ENCODE peak calls at places on chromosomes 12 and 14, in ten cellular contexts. B is SK-N-SH, Y is body of pancreas, S is uterus, U is H9, I is ovary, Z is pancreas, O is left ventricle myocardium inferior, P is cardiac muscle cell, A is prostate gland. C is an unnamed sample.

GRCh38 chr12:71664411-71665108 is 459 bp downstream of the THAP2 start:
- DNase-seq in P (no peak), Z (peak; percentile 78), U (no peak), I (no peak), O (no peak), Y (no peak), B (no peak), S (no peak), A (no peak), C (no peak)

GRCh38 chr12:76020731-76021672 is 10.6 kb downstream of the PHLDA1 start:
- DNase-seq in Y (no peak), A (no peak), B (no peak), S (peak; percentile 25), O (no peak), U (no peak), P (no peak), Z (no peak), I (peak; percentile 30), C (no peak)

GRCh38 chr12:27901959-27902358 is 70.6 kb downstream of the PTHLH start:
- DNase-seq in U (no peak), B (no peak), O (no peak), Y (no peak), P (no peak), S (no peak), A (no peak), I (no peak), Z (no peak), C (no peak)

GRCh38 chr12:47964102-47964723 is 817 bp downstream of the TMEM106C start:
- DNase-seq in U (peak; percentile 62), A (peak; percentile 34), I (peak; percentile 52), S (no peak), P (no peak), B (peak; percentile 58), Z (no peak), O (no peak), Y (peak; percentile 41), C (no peak)

GRCh38 chr14:77457115-77457521 is 283 bp downstream of the VIPAS39 start:
- DNase-seq in P (peak; percentile 61), O (no peak), B (peak; percentile 46), S (no peak), I (no peak), Y (no peak), A (no peak), Z (no peak), U (no peak), C (no peak)

GRCh38 chr14:90511795-90512331 is 115.0 kb downstream of the CALM1 start:
- DNase-seq in A (no peak), Z (no peak), U (no peak), B (no peak), Y (no peak), P (no peak), I (no peak), S (no peak), O (no peak), C (no peak)

GRCh38 chr14:26925876-26926584 is 328.2 kb upstream of the NOVA1 start:
- DNase-seq in A (no peak), Z (no peak), O (no peak), I (no peak), S (no peak), U (no peak), Y (no peak), P (no peak), B (no peak), C (no peak)

GRCh38 chr12:19402743-19403400 is 36.4 kb upstream of the AEBP2 start:
- DNase-seq in P (peak; percentile 23), A (no peak), B (no peak), O (peak; percentile 40), Z (no peak), I (no peak), S (no peak), U (no peak), Y (peak; percentile 40), C (peak; percentile 25)

GRCh38 chr14:81401420-81402122 is 1.4 kb upstream of the STON2 start:
- DNase-seq in Y (no peak), A (no peak), U (no peak), Z (no peak), O (no peak), B (no peak), P (no peak), S (no peak), I (no peak), C (no peak)

GRCh38 chr12:39239484-39240143 is 203.3 kb downstream of the KIF21A start:
- DNase-seq in B (no peak), Y (no peak), U (no peak), A (no peak), S (no peak), I (no peak), Z (no peak), P (no peak), O (no peak), C (no peak)

GRCh38 chr14:26448181-26448855 is 149.5 kb downstream of the NOVA1 start:
- DNase-seq in U (peak; percentile 28), P (peak; percentile 7), Z (no peak), I (no peak), A (no peak), B (no peak), O (no peak), Y (no peak), S (no peak), C (no peak)

GRCh38 chr14:93544212-93544611 is 113.5 kb downstream of the UNC79 start:
- DNase-seq in S (no peak), A (no peak), O (no peak), Y (no peak), Z (no peak), P (no peak), I (no peak), B (no peak), U (no peak), C (no peak)

GRCh38 chr14:103401223-103402214 is 16.3 kb downstream of the MARK3 start:
- DNase-seq in P (peak; percentile 49), Y (no peak), I (no peak), U (no peak), A (no peak), O (no peak), B (no peak), Z (no peak), S (no peak), C (no peak)

GRCh38 chr12:13980548-13981295 is 680 bp downstream of the GRIN2B start:
- DNase-seq in S (no peak), U (peak; percentile 53), O (no peak), A (no peak), B (peak; percentile 12), Z (peak; percentile 61), I (no peak), Y (no peak), P (peak; percentile 31), C (no peak)

GRCh38 chr12:62724947-62725447 is 210.0 kb downstream of the PPM1H start:
- DNase-seq in I (peak; percentile 30), A (peak; percentile 73), S (peak; percentile 56), Z (no peak), Y (peak; percentile 22), U (peak; percentile 88), O (no peak), P (peak; percentile 14), B (no peak), C (no peak)

GRCh38 chr14:61103541-61104339 is 122.7 kb downstream of the SLC38A6 start:
- DNase-seq in U (peak; percentile 58), S (peak; percentile 60), Y (no peak), B (peak; percentile 28), O (no peak), A (no peak), Z (no peak), I (no peak), P (no peak), C (peak; percentile 65)

GRCh38 chr12:6295187-6295811 is 15.2 kb upstream of the PLEKHG6 start:
- DNase-seq in S (no peak), B (peak; percentile 44), Y (peak; percentile 63), A (no peak), P (no peak), Z (no peak), I (no peak), O (no peak), U (no peak), C (no peak)

GRCh38 chr12:60210756-60211155 is 614.9 kb downstream of the SLC16A7 start:
- DNase-seq in Z (no peak), A (no peak), S (no peak), P (no peak), I (no peak), Y (no peak), O (no peak), B (no peak), U (no peak), C (no peak)
- H3K27ac ChIP-seq in Z (no peak overlapping the region), A (no peak overlapping the region), S (no peak overlapping the region), P (no peak overlapping the region), I (no peak overlapping the region), Y (no peak overlapping the region), O (no peak overlapping the region), B (no peak overlapping the region), U (no peak overlapping the region), C (no peak overlapping the region)

DNA sequence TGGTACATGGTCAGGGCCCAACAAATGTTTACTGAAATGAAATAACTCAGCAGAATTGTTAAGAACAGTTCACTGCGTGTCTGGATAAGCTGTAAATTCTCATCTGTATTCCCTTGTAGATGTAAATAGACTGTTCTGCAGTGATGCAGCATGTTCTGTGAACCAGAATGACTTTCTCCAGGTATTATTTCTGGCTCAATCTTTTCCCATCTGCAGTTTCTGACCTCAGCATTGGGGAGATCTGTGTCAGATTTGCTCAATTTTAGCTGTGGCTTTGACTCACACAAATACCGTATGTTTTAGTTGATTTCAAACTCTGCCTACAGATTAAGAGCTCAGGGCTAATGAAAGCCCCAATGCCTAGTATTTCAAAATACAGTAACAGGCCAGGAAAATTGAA is 49.2 kb upstream of the DICER1 start:
- DNase-seq in P (no peak), U (no peak), Y (no peak), S (no peak), B (no peak), A (no peak), Z (no peak), I (no peak), O (no peak), C (no peak)
- H3K4me1 ChIP-seq in P (no peaks in the 10 kb centered on the region), U (no peaks in the 10 kb centered on the region), Y (peaks cover 5% of the 10 kb centered on the region), S (no peaks in the 10 kb centered on the region), B (no peaks in the 10 kb centered on the region), A (no peaks in the 10 kb centered on the region), Z (no peaks in the 10 kb centered on the region), I (no peaks in the 10 kb centered on the region), O (no peaks in the 10 kb centered on the region), C (no peaks in the 10 kb centered on the region)

DNA sequence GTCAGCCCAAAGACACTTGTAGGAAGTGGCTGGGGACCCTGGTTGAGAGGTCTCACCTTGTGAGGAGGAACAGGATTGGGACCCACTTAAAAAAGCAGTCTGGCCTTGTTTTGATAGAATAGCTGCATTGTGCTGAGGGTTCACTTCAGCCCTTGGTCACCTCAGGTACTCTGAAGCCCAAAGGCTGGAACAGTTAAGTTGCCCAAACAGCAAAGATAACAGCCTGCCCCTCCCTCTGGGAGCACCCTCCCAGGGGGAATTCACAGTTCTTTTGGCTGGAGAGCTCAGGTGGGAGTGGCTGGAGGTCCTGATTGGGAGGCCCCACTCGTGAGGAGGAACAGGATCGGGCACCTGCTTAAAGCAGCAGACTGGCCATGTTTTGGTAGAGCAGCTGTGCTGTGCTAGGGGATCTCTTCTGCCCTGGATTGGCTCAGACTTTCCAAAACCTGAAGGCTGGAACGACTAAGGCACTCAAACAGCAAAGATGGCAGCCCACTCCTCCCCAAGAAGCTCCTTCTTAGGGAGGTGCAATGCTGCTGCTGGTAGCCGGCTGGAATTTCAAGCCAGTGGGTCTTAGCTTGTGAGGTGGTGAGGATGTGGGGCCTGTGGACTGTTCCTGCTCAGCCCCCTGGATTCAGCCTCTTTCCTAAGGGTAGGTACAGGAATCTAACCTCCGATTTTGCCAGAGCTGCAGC is 143.8 kb upstream of the SLC38A2 start:
- DNase-seq in O (no peak), I (peak; percentile 21), A (no peak), U (no peak), P (no peak), B (no peak), S (no peak), Z (no peak), Y (no peak), C (no peak)
- H3K27ac ChIP-seq in O (no peak overlapping the region), I (no peak overlapping the region), A (no peak overlapping the region), U (no peak overlapping the region), P (no peak overlapping the region), B (no peak overlapping the region), S (peak overlapping the region; percentile 39), Z (no peak overlapping the region), Y (no peak overlapping the region), C (no peak overlapping the region)

GRCh38 chr14:23117371-23118020 is 1.6 kb downstream of the CEBPE start:
- DNase-seq in O (no peak), A (no peak), Z (no peak), P (no peak), S (no peak), B (no peak), I (no peak), Y (no peak), U (no peak), C (no peak)
- H3K4me1 ChIP-seq in O (peaks cover 18% of the 10 kb centered on the region), A (no peaks in the 10 kb centered on the region), Z (peaks cover 4% of the 10 kb centered on the region), P (peaks cover 31% of the 10 kb centered on the region), S (no peaks in the 10 kb centered on the region), B (no peaks in the 10 kb centered on the region), I (peaks cover 6% of the 10 kb centered on the region), Y (no peaks in the 10 kb centered on the region), U (peaks cover 13% of the 10 kb centered on the region), C (peaks cover 13% of the 10 kb centered on the region)